ENCODE peak calls at places on chromosomes 3 and 15, in five cellular contexts. One of them, this sample, is unnamed.
A peak's percentile ranks its signal among the peaks of the same experiment; 100 is the strongest.

GRCh38 chr15:40743921-40744809 is 10.9 kb downstream of the RMDN3 start:
- DNase-seq in AG04450: no peak
- DNase-seq in AG09309: no peak
- DNase-seq in NB4: peak; percentile 74
- DNase-seq in vagina: no peak
- DNase-seq in this sample: peak; percentile 44

GRCh38 chr15:74651251-74651741 is 35.7 kb downstream of the CLK3 start:
- DNase-seq in AG04450: no peak
- DNase-seq in vagina: no peak
- DNase-seq in AG09309: no peak
- DNase-seq in NB4: no peak
- DNase-seq in this sample: no peak

GRCh38 chr3:157129782-157130137 is 30.2 kb downstream of the CCNL1 start:
- DNase-seq in AG04450: no peak
- DNase-seq in vagina: no peak
- DNase-seq in AG09309: no peak
- DNase-seq in NB4: peak; percentile 17
- DNase-seq in this sample: no peak

GRCh38 chr3:113838631-113839209 is at the start of gene GRAMD1C:
- DNase-seq in AG04450: peak; percentile 74
- DNase-seq in NB4: peak; percentile 90
- DNase-seq in AG09309: peak; percentile 43
- DNase-seq in vagina: no peak
- DNase-seq in this sample: peak; percentile 56

GRCh38 chr15:75666823-75667501 is 19.2 kb downstream of the SNX33 start:
- DNase-seq in NB4: peak; percentile 50
- DNase-seq in AG09309: peak; percentile 97
- DNase-seq in vagina: no peak
- DNase-seq in AG04450: peak; percentile 91
- DNase-seq in this sample: peak; percentile 94

GRCh38 chr3:156218353-156218744 is 98.0 kb downstream of the KCNAB1 start:
- DNase-seq in AG09309: no peak
- DNase-seq in vagina: no peak
- DNase-seq in AG04450: no peak
- DNase-seq in NB4: no peak
- DNase-seq in this sample: no peak

GRCh38 chr3:114451051-114451451 is 157.2 kb downstream of the TIGIT start:
- DNase-seq in vagina: no peak
- DNase-seq in AG04450: no peak
- DNase-seq in NB4: no peak
- DNase-seq in AG09309: no peak
- DNase-seq in this sample: no peak

GRCh38 chr3:70861234-70861633 is 548.8 kb upstream of the MDFIC2 start:
- DNase-seq in vagina: no peak
- DNase-seq in AG04450: no peak
- DNase-seq in AG09309: peak; percentile 88
- DNase-seq in NB4: no peak
- DNase-seq in this sample: no peak

GRCh38 chr3:16347548-16347947 is 82.5 kb downstream of the OXNAD1 start:
- DNase-seq in AG09309: no peak
- DNase-seq in AG04450: no peak
- DNase-seq in vagina: no peak
- DNase-seq in NB4: no peak
- DNase-seq in this sample: no peak

GRCh38 chr3:46705751-46706572 is 4.8 kb downstream of the TMIE start:
- DNase-seq in vagina: no peak
- DNase-seq in AG04450: no peak
- DNase-seq in NB4: no peak
- DNase-seq in AG09309: peak; percentile 28
- DNase-seq in this sample: peak; percentile 78

GRCh38 chr15:98904466-98905048 is 103.0 kb downstream of the PGPEP1L start:
- DNase-seq in AG09309: no peak
- DNase-seq in NB4: peak; percentile 82
- DNase-seq in vagina: no peak
- DNase-seq in AG04450: peak; percentile 39
- DNase-seq in this sample: no peak

GRCh38 chr3:88957751-88958452 is 149.5 kb upstream of the EPHA3 start:
- DNase-seq in NB4: no peak
- DNase-seq in AG04450: peak; percentile 30
- DNase-seq in vagina: no peak
- DNase-seq in AG09309: peak; percentile 44
- DNase-seq in this sample: peak; percentile 11

GRCh38 chr15:52563499-52564060 is 5.2 kb downstream of the ARPP19 start:
- DNase-seq in AG04450: no peak
- DNase-seq in vagina: no peak
- DNase-seq in NB4: no peak
- DNase-seq in AG09309: no peak
- DNase-seq in this sample: no peak

GRCh38 chr15:52569244-52569585 is 385 bp upstream of the ARPP19 start:
- DNase-seq in AG04450: no peak
- DNase-seq in NB4: no peak
- DNase-seq in AG09309: no peak
- DNase-seq in vagina: no peak
- DNase-seq in this sample: no peak

GRCh38 chr15:52567886-52568568 is 803 bp downstream of the ARPP19 start:
- DNase-seq in vagina: no peak
- DNase-seq in NB4: no peak
- DNase-seq in AG04450: no peak
- DNase-seq in AG09309: no peak
- DNase-seq in this sample: no peak

GRCh38 chr15:52566889-52567288 is 1.9 kb downstream of the ARPP19 start:
- DNase-seq in AG04450: no peak
- DNase-seq in NB4: peak; percentile 25
- DNase-seq in vagina: no peak
- DNase-seq in AG09309: no peak
- DNase-seq in this sample: no peak

DNA sequence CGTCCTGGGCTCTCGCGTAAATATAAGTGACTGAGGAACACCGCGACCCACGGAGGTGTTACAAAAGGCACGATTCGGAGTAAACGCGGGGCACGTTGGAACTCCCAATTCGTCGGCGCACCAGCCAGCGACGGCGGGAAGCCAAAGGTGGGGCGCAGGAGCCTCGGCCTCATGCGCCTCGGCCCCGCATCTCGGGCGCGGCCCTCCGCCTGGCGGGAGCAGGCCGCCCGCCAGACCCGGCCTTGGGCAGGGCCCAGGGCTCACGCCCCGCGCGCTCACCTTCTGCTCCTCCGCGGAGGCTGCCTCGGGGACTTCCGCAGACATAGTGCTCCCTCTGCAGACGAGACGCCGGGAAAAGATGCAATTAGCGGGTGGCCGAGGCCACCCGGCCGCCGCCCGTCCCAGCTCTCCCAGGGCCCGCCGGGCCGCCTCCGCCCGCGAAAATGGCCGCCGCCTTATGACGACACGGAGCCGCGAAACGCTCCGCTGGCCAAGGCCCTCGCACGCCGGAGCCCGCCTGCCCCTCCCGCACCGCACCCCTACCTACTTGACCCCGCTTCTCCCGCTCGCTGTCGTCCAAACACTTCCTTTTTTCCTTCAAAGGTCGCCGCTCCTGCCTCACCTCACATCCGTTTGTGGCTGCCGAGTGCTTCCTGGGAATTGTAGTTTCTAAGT is at the start of gene ARPP19:
- DNase-seq in NB4: peak; percentile 96
- DNase-seq in vagina: no peak
- DNase-seq in AG04450: peak; percentile 49
- DNase-seq in AG09309: peak; percentile 56
- DNase-seq in this sample: peak; percentile 76
- TF ChIP-seq CTCF in NB4: no peak
- TF ChIP-seq CTCF in vagina: no peak
- TF ChIP-seq CTCF in AG04450: no peak
- TF ChIP-seq CTCF in AG09309: no peak
- TF ChIP-seq CTCF in this sample: no peak

GRCh38 chr3:106126836-106127235 is 258.0 kb upstream of the CBLB start:
- DNase-seq in AG04450: no peak
- DNase-seq in NB4: no peak
- DNase-seq in AG09309: no peak
- DNase-seq in vagina: no peak
- DNase-seq in this sample: no peak
- H3K4me3 ChIP-seq in AG04450: no peak overlapping the region
- H3K4me3 ChIP-seq in NB4: no peak overlapping the region
- H3K4me3 ChIP-seq in AG09309: no peak overlapping the region
- H3K4me3 ChIP-seq in vagina: no peak overlapping the region
- H3K4me3 ChIP-seq in this sample: no peak overlapping the region

DNA sequence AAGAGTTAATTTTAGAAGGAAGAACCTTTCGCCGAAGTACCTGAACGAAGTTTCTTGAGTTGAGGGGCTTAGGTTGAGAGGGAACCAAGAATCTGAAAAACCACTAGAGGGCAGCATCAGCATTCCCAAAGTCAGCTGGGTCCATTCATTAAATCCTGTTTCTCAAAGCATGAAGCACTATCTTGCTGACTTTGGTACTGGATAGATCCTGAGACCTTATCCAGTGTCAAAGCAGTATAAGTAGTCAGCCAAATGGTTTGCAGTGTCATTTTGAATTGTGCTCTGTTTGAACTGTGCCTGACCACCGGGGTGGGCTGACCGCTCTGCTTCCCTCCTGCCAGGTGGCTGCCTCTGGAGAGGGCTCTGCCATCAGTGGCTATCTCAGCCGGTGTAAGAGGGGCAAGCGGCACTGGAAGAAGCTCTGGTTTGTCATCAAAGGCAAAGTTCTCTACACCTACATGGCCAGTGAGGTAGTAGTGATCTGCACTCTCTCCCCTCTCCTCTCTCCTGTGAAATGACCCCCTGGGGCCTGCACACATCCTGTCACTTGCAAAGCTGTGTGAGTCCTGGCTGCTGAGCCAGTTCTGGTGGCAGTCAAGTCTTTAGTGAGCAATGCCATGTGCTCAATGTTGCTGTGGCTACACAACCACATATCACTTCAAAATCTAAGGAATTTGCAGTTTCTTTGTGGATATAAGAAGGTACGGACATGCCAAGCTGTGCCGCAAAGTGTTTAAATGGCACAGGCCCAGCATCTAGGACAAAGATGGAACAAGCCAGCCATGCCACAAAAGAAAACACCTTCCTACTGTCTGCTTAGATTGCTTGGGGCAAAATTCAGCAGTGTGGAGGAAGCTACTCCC is 21.4 kb upstream of the NR2C2 start:
- DNase-seq in AG09309: peak; percentile 16
- DNase-seq in NB4: peak; percentile 73
- DNase-seq in AG04450: peak; percentile 39
- DNase-seq in vagina: no peak
- DNase-seq in this sample: peak; percentile 55
- TF ChIP-seq CTCF in AG09309: peak; percentile 74
- TF ChIP-seq CTCF in NB4: peak; percentile 56
- TF ChIP-seq CTCF in AG04450: peak; percentile 83
- TF ChIP-seq CTCF in vagina: peak; percentile 41
- TF ChIP-seq CTCF in this sample: peak; percentile 81

GRCh38 chr15:68593341-68593740 is 14.5 kb downstream of the CORO2B start:
- DNase-seq in NB4: no peak
- DNase-seq in AG04450: no peak
- DNase-seq in vagina: no peak
- DNase-seq in AG09309: no peak
- DNase-seq in this sample: no peak
- H3K4me3 ChIP-seq in NB4: no peak overlapping the region
- H3K4me3 ChIP-seq in AG04450: no peak overlapping the region
- H3K4me3 ChIP-seq in vagina: no peak overlapping the region
- H3K4me3 ChIP-seq in AG09309: no peak overlapping the region
- H3K4me3 ChIP-seq in this sample: no peak overlapping the region

GRCh38 chr15:29126208-29126536 is 143.4 kb downstream of the NSMCE3 start:
- DNase-seq in AG04450: no peak
- DNase-seq in AG09309: no peak
- DNase-seq in NB4: no peak
- DNase-seq in vagina: no peak
- DNase-seq in this sample: no peak

GRCh38 chr15:29128671-29129070 is 141.0 kb downstream of the NSMCE3 start:
- DNase-seq in NB4: no peak
- DNase-seq in vagina: no peak
- DNase-seq in AG09309: no peak
- DNase-seq in AG04450: no peak
- DNase-seq in this sample: no peak

GRCh38 chr15:29125382-29126207 is 144.0 kb downstream of the NSMCE3 start:
- DNase-seq in NB4: no peak
- DNase-seq in vagina: no peak
- DNase-seq in AG09309: no peak
- DNase-seq in AG04450: no peak
- DNase-seq in this sample: no peak

GRCh38 chr15:29127506-29128430 is 141.9 kb downstream of the NSMCE3 start:
- DNase-seq in vagina: no peak
- DNase-seq in AG04450: no peak
- DNase-seq in NB4: no peak
- DNase-seq in AG09309: no peak
- DNase-seq in this sample: no peak

GRCh38 chr15:29126821-29127461 is 142.7 kb downstream of the NSMCE3 start:
- DNase-seq in vagina: no peak
- DNase-seq in AG09309: no peak
- DNase-seq in NB4: peak; percentile 26
- DNase-seq in AG04450: no peak
- DNase-seq in this sample: no peak
- TF ChIP-seq CTCF in vagina: no peak
- TF ChIP-seq CTCF in AG09309: no peak
- TF ChIP-seq CTCF in NB4: peak; percentile 8
- TF ChIP-seq CTCF in AG04450: no peak
- TF ChIP-seq CTCF in this sample: no peak

DNA sequence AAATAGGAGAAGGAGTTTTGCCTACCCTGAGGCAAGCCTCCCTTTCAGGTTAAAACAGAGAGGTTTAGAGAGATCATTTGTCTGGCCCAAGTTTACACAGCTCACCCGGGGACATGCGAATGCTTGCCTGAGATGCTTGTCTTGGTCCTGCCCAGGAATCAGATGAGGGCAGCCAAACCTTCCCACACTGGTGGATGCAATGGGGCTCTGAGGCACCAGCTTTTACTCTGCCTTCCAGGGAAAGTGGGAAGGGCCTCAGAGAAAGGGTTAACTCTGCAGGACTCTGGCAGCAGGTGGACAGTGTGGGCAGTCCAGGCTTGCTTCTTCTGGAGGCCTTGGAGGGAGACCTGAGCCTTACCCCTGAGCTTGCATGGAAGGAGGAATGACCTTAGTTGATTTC is 90.0 kb downstream of the LRRK1 start:
- DNase-seq in AG09309: no peak
- DNase-seq in NB4: no peak
- DNase-seq in AG04450: no peak
- DNase-seq in vagina: peak; percentile 61
- DNase-seq in this sample: no peak
- H3K4me3 ChIP-seq in AG09309: no peak overlapping the region
- H3K4me3 ChIP-seq in NB4: no peak overlapping the region
- H3K4me3 ChIP-seq in AG04450: no peak overlapping the region
- H3K4me3 ChIP-seq in vagina: no peak overlapping the region
- H3K4me3 ChIP-seq in this sample: no peak overlapping the region

This sample was measured in HFF-Myc.